ENCODE peak calls at places on chromosomes 3 and 15, in nine cellular contexts. One of them, this sample, is unnamed.
A peak's percentile ranks its signal among the peaks of the same experiment; 100 is the strongest.

GRCh38 chr3:17642474-17642873 is 100.0 kb downstream of the TBC1D5 start:
- DNase-seq in transverse colon: no peak
- DNase-seq in sigmoid colon: no peak
- DNase-seq in HepG2: no peak
- DNase-seq in prostate gland: no peak
- DNase-seq in Panc1: no peak
- DNase-seq in GM12892: no peak
- DNase-seq in esophagus muscularis mucosa: no peak
- DNase-seq in GM12878: no peak
- DNase-seq in this sample: no peak

GRCh38 chr3:140546649-140547048 is 131.2 kb upstream of the TRIM42 start:
- DNase-seq in transverse colon: no peak
- DNase-seq in sigmoid colon: no peak
- DNase-seq in HepG2: no peak
- DNase-seq in prostate gland: no peak
- DNase-seq in Panc1: no peak
- DNase-seq in GM12892: no peak
- DNase-seq in esophagus muscularis mucosa: no peak
- DNase-seq in GM12878: no peak
- DNase-seq in this sample: no peak

GRCh38 chr15:59688383-59688887 is 685 bp downstream of the BNIP2 start:
- DNase-seq in transverse colon: no peak
- DNase-seq in sigmoid colon: peak; percentile 55
- DNase-seq in HepG2: peak; percentile 42
- DNase-seq in prostate gland: peak; percentile 51
- DNase-seq in Panc1: no peak
- DNase-seq in GM12892: no peak
- DNase-seq in esophagus muscularis mucosa: no peak
- DNase-seq in GM12878: peak; percentile 7
- DNase-seq in this sample: no peak

GRCh38 chr15:83694030-83694429 is 40.1 kb downstream of the ADAMTSL3 start:
- DNase-seq in transverse colon: no peak
- DNase-seq in sigmoid colon: no peak
- DNase-seq in HepG2: no peak
- DNase-seq in prostate gland: no peak
- DNase-seq in Panc1: no peak
- DNase-seq in GM12892: no peak
- DNase-seq in esophagus muscularis mucosa: no peak
- DNase-seq in GM12878: no peak
- DNase-seq in this sample: no peak

GRCh38 chr3:133384331-133385027 is 15.4 kb upstream of the BFSP2 start:
- DNase-seq in transverse colon: peak; percentile 25
- DNase-seq in sigmoid colon: no peak
- DNase-seq in HepG2: peak; percentile 46
- DNase-seq in prostate gland: peak; percentile 48
- DNase-seq in Panc1: peak; percentile 25
- DNase-seq in GM12892: peak; percentile 39
- DNase-seq in esophagus muscularis mucosa: no peak
- DNase-seq in GM12878: no peak
- DNase-seq in this sample: peak; percentile 42

GRCh38 chr3:119294402-119294888 is 262 bp downstream of the ARHGAP31 start:
- DNase-seq in transverse colon: peak; percentile 73
- DNase-seq in sigmoid colon: peak; percentile 74
- DNase-seq in HepG2: no peak
- DNase-seq in prostate gland: peak; percentile 53
- DNase-seq in Panc1: no peak
- DNase-seq in GM12892: peak; percentile 49
- DNase-seq in esophagus muscularis mucosa: peak; percentile 92
- DNase-seq in GM12878: no peak
- DNase-seq in this sample: peak; percentile 39

GRCh38 chr15:50051811-50052419 is 67.1 kb downstream of the ATP8B4 start:
- DNase-seq in transverse colon: peak; percentile 43
- DNase-seq in sigmoid colon: peak; percentile 76
- DNase-seq in HepG2: peak; percentile 58
- DNase-seq in prostate gland: peak; percentile 32
- DNase-seq in Panc1: peak; percentile 79
- DNase-seq in GM12892: no peak
- DNase-seq in esophagus muscularis mucosa: no peak
- DNase-seq in GM12878: no peak
- DNase-seq in this sample: peak; percentile 33

GRCh38 chr3:100254168-100254777 is 6.5 kb upstream of the TBC1D23 start:
- DNase-seq in transverse colon: peak; percentile 49
- DNase-seq in sigmoid colon: peak; percentile 82
- DNase-seq in HepG2: peak; percentile 68
- DNase-seq in prostate gland: peak; percentile 23
- DNase-seq in Panc1: peak; percentile 47
- DNase-seq in GM12892: no peak
- DNase-seq in esophagus muscularis mucosa: no peak
- DNase-seq in GM12878: no peak
- DNase-seq in this sample: no peak

GRCh38 chr15:45642203-45642932 is 7.5 kb downstream of the SQOR start:
- DNase-seq in transverse colon: no peak
- DNase-seq in sigmoid colon: peak; percentile 73
- DNase-seq in HepG2: no peak
- DNase-seq in prostate gland: no peak
- DNase-seq in Panc1: no peak
- DNase-seq in GM12892: no peak
- DNase-seq in esophagus muscularis mucosa: no peak
- DNase-seq in GM12878: no peak
- DNase-seq in this sample: no peak

GRCh38 chr3:34947849-34948248 is 691.5 kb upstream of the ARPP21 start:
- DNase-seq in transverse colon: no peak
- DNase-seq in sigmoid colon: no peak
- DNase-seq in HepG2: no peak
- DNase-seq in prostate gland: no peak
- DNase-seq in Panc1: no peak
- DNase-seq in GM12892: no peak
- DNase-seq in esophagus muscularis mucosa: no peak
- DNase-seq in GM12878: no peak
- DNase-seq in this sample: no peak
- TF ChIP-seq POLR2AphosphoS5 in transverse colon: no peak
- TF ChIP-seq POLR2AphosphoS5 in sigmoid colon: no peak
- TF ChIP-seq POLR2AphosphoS5 in HepG2: no peak
- TF ChIP-seq POLR2AphosphoS5 in prostate gland: no peak
- TF ChIP-seq POLR2AphosphoS5 in Panc1: no peak
- TF ChIP-seq POLR2AphosphoS5 in GM12892: no peak
- TF ChIP-seq POLR2AphosphoS5 in esophagus muscularis mucosa: no peak
- TF ChIP-seq POLR2AphosphoS5 in GM12878: no peak
- TF ChIP-seq POLR2AphosphoS5 in this sample: no peak

DNA sequence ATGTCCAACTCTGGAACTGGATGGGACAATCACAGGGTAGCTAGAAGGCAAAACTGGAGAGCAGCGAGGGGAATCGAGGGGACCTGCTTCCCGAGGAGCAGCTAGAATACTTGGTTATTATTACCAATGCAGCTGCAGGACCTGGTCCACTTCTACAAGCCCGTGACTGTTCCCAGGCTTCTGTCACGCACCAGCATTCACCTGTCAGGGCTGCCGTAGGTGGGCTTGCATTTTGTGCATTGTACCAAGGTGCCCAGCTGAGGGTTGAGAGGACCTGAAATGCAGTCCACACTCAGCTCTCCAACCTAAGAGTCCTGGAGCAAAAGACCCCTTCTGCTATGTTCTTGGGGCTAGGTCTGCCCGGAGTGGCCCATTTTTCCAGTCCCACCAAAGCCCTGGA is 2.3 kb downstream of the SEMA4B start:
- DNase-seq in transverse colon: no peak
- DNase-seq in sigmoid colon: no peak
- DNase-seq in HepG2: no peak
- DNase-seq in prostate gland: no peak
- DNase-seq in Panc1: no peak
- DNase-seq in GM12892: no peak
- DNase-seq in esophagus muscularis mucosa: no peak
- DNase-seq in GM12878: no peak
- DNase-seq in this sample: no peak
- TF ChIP-seq POLR2AphosphoS5 in transverse colon: no peak
- TF ChIP-seq POLR2AphosphoS5 in sigmoid colon: no peak
- TF ChIP-seq POLR2AphosphoS5 in HepG2: no peak
- TF ChIP-seq POLR2AphosphoS5 in prostate gland: no peak
- TF ChIP-seq POLR2AphosphoS5 in Panc1: no peak
- TF ChIP-seq POLR2AphosphoS5 in GM12892: no peak
- TF ChIP-seq POLR2AphosphoS5 in esophagus muscularis mucosa: no peak
- TF ChIP-seq POLR2AphosphoS5 in GM12878: no peak
- TF ChIP-seq POLR2AphosphoS5 in this sample: no peak

DNA sequence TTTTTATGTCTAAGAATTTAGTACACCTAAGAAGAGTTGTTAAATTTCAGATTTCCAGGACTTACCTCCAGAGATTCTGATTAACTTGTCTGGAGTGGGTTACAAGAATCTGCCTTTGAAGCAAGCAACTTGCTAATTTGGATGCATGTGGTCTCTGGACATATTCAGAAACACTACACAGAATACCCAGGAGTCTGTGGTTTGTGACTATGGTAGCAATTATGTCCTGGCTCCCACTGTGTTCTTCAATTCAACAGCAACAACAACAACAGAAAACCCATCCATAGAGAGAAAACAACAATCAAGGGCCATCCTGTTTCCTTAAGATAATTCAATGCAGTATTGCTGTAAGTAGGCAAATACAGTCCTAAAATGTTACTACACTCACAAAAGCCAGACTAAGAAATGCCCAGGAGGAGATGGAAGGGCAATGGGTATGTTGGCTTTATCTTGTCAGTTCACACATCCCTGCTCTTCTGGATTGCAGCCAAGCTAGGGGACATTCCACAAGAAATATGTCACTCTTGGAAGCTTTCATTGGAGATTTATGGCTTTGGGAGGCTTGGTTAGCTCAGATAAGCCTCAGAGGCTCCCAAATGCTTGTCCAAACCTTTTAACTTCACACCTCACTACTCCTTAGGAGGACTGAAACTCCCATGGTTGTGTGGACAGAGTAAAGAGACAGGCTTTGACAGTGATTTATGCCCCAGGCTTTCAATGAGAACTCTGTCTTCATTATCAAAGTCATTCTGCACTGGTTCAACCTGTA is 99.4 kb upstream of the MRPL3 start:
- DNase-seq in transverse colon: no peak
- DNase-seq in sigmoid colon: no peak
- DNase-seq in HepG2: no peak
- DNase-seq in prostate gland: no peak
- DNase-seq in Panc1: no peak
- DNase-seq in GM12892: no peak
- DNase-seq in esophagus muscularis mucosa: no peak
- DNase-seq in GM12878: no peak
- DNase-seq in this sample: no peak
- TF ChIP-seq POLR2AphosphoS5 in transverse colon: no peak
- TF ChIP-seq POLR2AphosphoS5 in sigmoid colon: no peak
- TF ChIP-seq POLR2AphosphoS5 in HepG2: no peak
- TF ChIP-seq POLR2AphosphoS5 in prostate gland: no peak
- TF ChIP-seq POLR2AphosphoS5 in Panc1: no peak
- TF ChIP-seq POLR2AphosphoS5 in GM12892: no peak
- TF ChIP-seq POLR2AphosphoS5 in esophagus muscularis mucosa: no peak
- TF ChIP-seq POLR2AphosphoS5 in GM12878: no peak
- TF ChIP-seq POLR2AphosphoS5 in this sample: no peak

GRCh38 chr3:149657796-149658443 is at the start of gene WWTR1:
- DNase-seq in transverse colon: peak; percentile 84
- DNase-seq in sigmoid colon: peak; percentile 99
- DNase-seq in HepG2: peak; percentile 93
- DNase-seq in prostate gland: peak; percentile 98
- DNase-seq in Panc1: peak; percentile 91
- DNase-seq in GM12892: peak; percentile 62
- DNase-seq in esophagus muscularis mucosa: peak; percentile 98
- DNase-seq in GM12878: peak; percentile 54
- DNase-seq in this sample: peak; percentile 95
- TF ChIP-seq POLR2AphosphoS5 in transverse colon: peak; percentile 94
- TF ChIP-seq POLR2AphosphoS5 in sigmoid colon: peak; percentile 98
- TF ChIP-seq POLR2AphosphoS5 in HepG2: peak; percentile 82
- TF ChIP-seq POLR2AphosphoS5 in prostate gland: peak; percentile 94
- TF ChIP-seq POLR2AphosphoS5 in Panc1: peak; percentile 95
- TF ChIP-seq POLR2AphosphoS5 in GM12892: no peak
- TF ChIP-seq POLR2AphosphoS5 in esophagus muscularis mucosa: peak; percentile 98
- TF ChIP-seq POLR2AphosphoS5 in GM12878: no peak
- TF ChIP-seq POLR2AphosphoS5 in this sample: no peak

GRCh38 chr15:41544650-41545015 is 576 bp upstream of the RPAP1 start:
- DNase-seq in transverse colon: peak; percentile 31
- DNase-seq in sigmoid colon: peak; percentile 79
- DNase-seq in HepG2: no peak
- DNase-seq in prostate gland: no peak
- DNase-seq in Panc1: no peak
- DNase-seq in GM12892: no peak
- DNase-seq in esophagus muscularis mucosa: no peak
- DNase-seq in GM12878: no peak
- DNase-seq in this sample: no peak
- TF ChIP-seq POLR2AphosphoS5 in transverse colon: no peak
- TF ChIP-seq POLR2AphosphoS5 in sigmoid colon: no peak
- TF ChIP-seq POLR2AphosphoS5 in HepG2: no peak
- TF ChIP-seq POLR2AphosphoS5 in prostate gland: no peak
- TF ChIP-seq POLR2AphosphoS5 in Panc1: no peak
- TF ChIP-seq POLR2AphosphoS5 in GM12892: no peak
- TF ChIP-seq POLR2AphosphoS5 in esophagus muscularis mucosa: no peak
- TF ChIP-seq POLR2AphosphoS5 in GM12878: no peak
- TF ChIP-seq POLR2AphosphoS5 in this sample: no peak

GRCh38 chr3:129599607-129600006 is 6.9 kb downstream of the PLXND1 start:
- DNase-seq in transverse colon: peak; percentile 49
- DNase-seq in sigmoid colon: peak; percentile 84
- DNase-seq in HepG2: no peak
- DNase-seq in prostate gland: no peak
- DNase-seq in Panc1: no peak
- DNase-seq in GM12892: no peak
- DNase-seq in esophagus muscularis mucosa: no peak
- DNase-seq in GM12878: no peak
- DNase-seq in this sample: no peak
- TF ChIP-seq POLR2AphosphoS5 in transverse colon: peak; percentile 7
- TF ChIP-seq POLR2AphosphoS5 in sigmoid colon: no peak
- TF ChIP-seq POLR2AphosphoS5 in HepG2: no peak
- TF ChIP-seq POLR2AphosphoS5 in prostate gland: no peak
- TF ChIP-seq POLR2AphosphoS5 in Panc1: no peak
- TF ChIP-seq POLR2AphosphoS5 in GM12892: no peak
- TF ChIP-seq POLR2AphosphoS5 in esophagus muscularis mucosa: peak; percentile 26
- TF ChIP-seq POLR2AphosphoS5 in GM12878: no peak
- TF ChIP-seq POLR2AphosphoS5 in this sample: no peak